ENCODE peak calls at places on chromosome 1, in five cellular contexts. W is osteoblast, E is left ventricle myocardium inferior, N is endothelial cell of umbilical vein, T is fibroblast of lung. U is an unnamed sample.

GRCh38 chr1:216047821-216048220 is 375.4 kb downstream of the USH2A start:
- DNase-seq in W (peak; percentile 25), T (peak; percentile 65), E (no peak), N (no peak), U (no peak)

GRCh38 chr1:91603409-91603808 is 102.8 kb downstream of the CDC7 start:
- DNase-seq in E (no peak), T (no peak), W (no peak), N (no peak), U (no peak)

GRCh38 chr1:87792094-87792493 is 463.4 kb downstream of the LMO4 start:
- DNase-seq in T (no peak), W (no peak), N (no peak), E (no peak), U (no peak)

GRCh38 chr1:93878501-93878888 is 511 bp downstream of the DNTTIP2 start:
- DNase-seq in W (peak; percentile 18), E (peak; percentile 20), N (peak; percentile 44), T (peak; percentile 41), U (peak; percentile 72)

GRCh38 chr1:244181867-244182266 is 130.8 kb downstream of the ZBTB18 start:
- DNase-seq in N (no peak), W (no peak), T (no peak), E (no peak), U (no peak)

GRCh38 chr1:92709738-92710137 is 75.2 kb downstream of the EVI5 start:
- DNase-seq in T (peak; percentile 88), N (peak; percentile 24), E (no peak), W (peak; percentile 42), U (peak; percentile 73)

GRCh38 chr1:64921761-64922160 is 44.6 kb downstream of the JAK1 start:
- DNase-seq in N (peak; percentile 12), W (no peak), T (no peak), E (no peak), U (no peak)

GRCh38 chr1:85933901-85934300 is 222.7 kb downstream of the COL24A1 start:
- DNase-seq in W (no peak), N (no peak), E (no peak), T (peak; percentile 86), U (no peak)

GRCh38 chr1:154493276-154493675 is 8.7 kb upstream of the TDRD10 start:
- DNase-seq in E (peak; percentile 53), T (no peak), N (peak; percentile 84), W (no peak), U (no peak)

GRCh38 chr1:22369294-22370189 is 82.1 kb upstream of the ZBTB40 start:
- DNase-seq in N (no peak), T (no peak), W (no peak), E (no peak), U (no peak)

GRCh38 chr1:193156826-193157142 is 29.6 kb downstream of the B3GALT2 start:
- DNase-seq in T (no peak), N (no peak), E (no peak), W (no peak), U (peak; percentile 22)

GRCh38 chr1:201348211-201348566 is 29.3 kb downstream of the TNNT2 start:
- DNase-seq in E (no peak), W (peak; percentile 93), T (peak; percentile 35), N (peak; percentile 17), U (peak; percentile 64)

GRCh38 chr1:54500030-54500389 is 48.0 kb upstream of the ACOT11 start:
- DNase-seq in E (no peak), T (no peak), N (no peak), W (no peak), U (no peak)

GRCh38 chr1:65310078-65310587 is 790 bp downstream of the DNAJC6 start:
- DNase-seq in T (no peak), E (peak; percentile 25), W (peak; percentile 62), N (no peak), U (no peak)

GRCh38 chr1:86516366-86516765 is 30.5 kb upstream of the CLCA4 start:
- DNase-seq in T (no peak), W (no peak), E (no peak), N (no peak), U (peak; percentile 36)

GRCh38 chr1:2019571-2020309 is 595 bp downstream of the GABRD start:
- DNase-seq in N (no peak), E (no peak), W (no peak), T (no peak), U (no peak)

GRCh38 chr1:51072651-51073050 is 29.4 kb upstream of the C1orf185 start:
- DNase-seq in T (no peak), E (no peak), N (no peak), W (no peak), U (no peak)

GRCh38 chr1:45356186-45356585 is 15.9 kb upstream of the MUTYH start:
- DNase-seq in T (peak; percentile 16), E (no peak), N (no peak), W (no peak), U (peak; percentile 78)

GRCh38 chr1:51234721-51235425 is 1.2 kb upstream of the RNF11 start:
- DNase-seq in T (peak; percentile 40), W (peak; percentile 19), E (peak; percentile 44), N (peak; percentile 39), U (peak; percentile 70)

GRCh38 chr1:143651350-143651992 is 320.3 kb downstream of the FAM72C start:
- DNase-seq in E (no peak), W (no peak), T (no peak), N (no peak), U (no peak)

GRCh38 chr1:143653403-143653802 is 318.4 kb downstream of the FAM72C start:
- DNase-seq in W (no peak), E (no peak), N (no peak), T (no peak), U (no peak)

GRCh38 chr1:143652744-143653143 is 319.0 kb downstream of the FAM72C start:
- DNase-seq in W (no peak), T (no peak), N (no peak), E (no peak), U (no peak)

GRCh38 chr1:143652187-143652586 is 319.6 kb downstream of the FAM72C start:
- DNase-seq in N (no peak), W (no peak), E (no peak), T (no peak), U (no peak)
- H3K27me3 ChIP-seq in N (peaks cover 4% of the 10 kb centered on the region), W (no peaks in the 10 kb centered on the region), E (peaks cover 100% of the 10 kb centered on the region), T (no peaks in the 10 kb centered on the region), U (peaks cover 12% of the 10 kb centered on the region)

DNA sequence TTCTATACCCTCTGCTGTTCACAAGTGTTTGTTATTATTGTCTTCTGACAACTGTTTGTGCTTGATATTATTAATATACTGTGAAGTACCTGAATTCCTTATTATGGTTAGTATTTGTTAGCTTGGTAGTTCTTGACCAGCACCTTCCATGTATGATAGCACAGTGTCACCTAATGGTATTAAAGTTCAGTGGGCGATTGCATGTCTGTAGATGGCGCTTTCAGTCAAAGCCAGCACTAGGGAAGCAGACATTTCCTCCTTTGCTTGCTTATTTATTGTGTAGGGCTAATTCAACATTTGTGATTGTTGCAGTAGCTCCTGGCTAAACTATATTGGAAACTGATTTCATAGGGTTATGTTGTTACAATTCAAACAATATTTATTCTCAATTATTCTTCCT is 218.0 kb downstream of the ZP4 start:
- DNase-seq in W (no peak), N (no peak), T (no peak), E (no peak), U (peak; percentile 5)
- TF ChIP-seq CTCF in W (no peak), N (no peak), T (peak; percentile 28), E (no peak), U (no peak)

DNA sequence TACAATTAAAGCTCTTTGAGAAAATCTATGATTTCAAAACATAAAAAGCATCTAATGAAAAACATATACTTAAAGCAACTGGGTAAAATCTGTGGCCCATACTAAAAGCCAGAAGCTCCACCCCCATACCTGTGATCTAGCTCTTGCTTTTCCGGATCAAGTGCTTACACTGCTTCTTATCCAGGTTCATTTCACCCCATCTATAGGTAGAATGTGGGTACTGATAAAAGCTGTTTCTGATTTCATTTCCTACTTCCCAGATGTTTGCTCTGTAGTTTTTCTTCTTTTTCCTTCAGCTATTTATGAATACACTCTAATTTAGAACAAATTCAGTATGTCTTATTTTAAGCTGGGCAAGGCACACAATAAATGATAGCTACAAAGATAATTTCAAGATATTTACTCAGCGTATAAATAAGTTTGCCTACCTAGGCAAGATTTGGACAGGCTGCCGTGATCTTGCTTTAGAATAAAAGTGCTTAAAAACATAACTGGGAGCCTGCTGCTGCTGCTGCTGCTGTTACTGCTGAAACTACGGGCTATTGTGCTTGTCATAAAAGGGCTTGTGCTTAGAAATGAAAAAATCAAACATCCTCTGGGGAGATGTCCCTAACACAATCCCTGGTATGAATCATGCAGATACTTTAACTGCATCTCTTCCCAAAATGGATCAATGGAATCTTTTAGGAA is 2.1 kb downstream of the SIPA1L2 start:
- DNase-seq in E (no peak), N (peak; percentile 42), W (no peak), T (peak; percentile 48), U (peak; percentile 84)
- H3K4me3 ChIP-seq in E (peak overlapping the region; percentile 91), N (no peak overlapping the region), W (peak overlapping the region; percentile 2), T (no peak overlapping the region), U (peak overlapping the region; percentile 15)

GRCh38 chr1:12185556-12186276 is 18.9 kb downstream of the TNFRSF1B start:
- DNase-seq in W (no peak), T (no peak), E (no peak), N (peak; percentile 42), U (no peak)

GRCh38 chr1:12183095-12183794 is 16.5 kb downstream of the TNFRSF1B start:
- DNase-seq in W (no peak), T (no peak), E (no peak), N (no peak), U (no peak)

GRCh38 chr1:12185036-12185435 is 18.2 kb downstream of the TNFRSF1B start:
- DNase-seq in W (no peak), N (no peak), E (no peak), T (no peak), U (no peak)

GRCh38 chr1:12182410-12182946 is 15.7 kb downstream of the TNFRSF1B start:
- DNase-seq in T (no peak), N (no peak), W (no peak), E (no peak), U (no peak)

DNA sequence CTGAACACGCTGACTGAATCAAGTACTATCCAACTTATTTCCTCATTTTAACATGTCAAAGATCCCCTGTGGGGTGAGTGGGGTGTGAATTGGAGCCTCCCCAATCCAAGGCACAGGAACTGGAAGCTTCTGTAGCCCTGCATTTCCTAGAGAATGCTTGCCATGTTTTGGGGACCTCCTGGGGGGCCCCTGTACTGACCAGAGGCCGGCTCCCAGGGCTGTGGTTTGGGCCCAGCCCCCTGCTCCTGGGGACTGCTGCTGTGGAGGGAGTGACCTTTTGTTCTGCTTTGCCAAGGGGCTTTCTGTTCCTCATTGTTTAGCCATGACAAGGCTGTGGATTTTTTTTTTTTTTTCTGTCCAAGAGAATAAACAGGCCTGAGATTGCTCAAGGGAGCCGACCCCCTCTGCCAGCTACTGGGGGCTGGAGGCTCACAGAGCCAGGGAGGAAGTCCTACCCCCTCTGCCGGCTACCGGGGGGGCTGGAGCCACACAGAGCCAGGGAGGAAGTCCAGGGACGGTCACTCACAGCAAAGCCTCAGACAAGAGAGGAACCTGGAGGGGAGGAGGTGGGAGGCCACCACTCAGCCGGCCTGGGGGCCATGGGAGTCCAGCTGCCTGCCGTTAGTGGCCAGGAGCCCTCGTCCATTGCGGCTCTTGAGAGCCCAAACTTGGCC is 17.4 kb downstream of the TNFRSF1B start:
- DNase-seq in N (peak; percentile 93), E (peak; percentile 86), W (peak; percentile 96), T (peak; percentile 65), U (no peak)
- H3K27me3 ChIP-seq in N (no peaks in the 10 kb centered on the region), E (peaks cover 4% of the 10 kb centered on the region), W (no peaks in the 10 kb centered on the region), T (no peaks in the 10 kb centered on the region), U (peaks cover 17% of the 10 kb centered on the region)

DNA sequence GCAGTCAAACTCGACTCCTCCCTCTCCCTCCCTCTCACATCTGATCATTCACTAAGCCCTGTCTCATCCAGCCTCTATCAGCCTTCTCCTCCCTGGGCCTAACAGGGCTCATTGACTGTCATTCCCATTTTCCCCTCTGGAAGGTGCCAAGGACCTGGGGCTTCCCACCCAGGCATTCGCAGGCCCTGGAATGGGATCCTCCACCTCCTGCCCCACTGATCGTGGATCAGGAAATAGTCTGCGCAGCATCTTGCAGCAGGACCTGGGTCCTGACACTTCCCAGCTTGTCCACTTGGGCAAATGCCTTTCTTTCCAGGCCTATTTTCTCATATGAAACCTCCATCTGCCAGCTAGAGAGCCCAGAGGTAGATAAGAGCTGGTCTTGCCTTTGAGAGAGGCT is 71.2 kb upstream of the ZC3H12A start:
- DNase-seq in N (no peak), T (no peak), E (no peak), W (no peak), U (no peak)
- TF ChIP-seq CTCF in N (no peak), T (no peak), E (no peak), W (no peak), U (no peak)

U was measured in bronchial epithelial cell.